ENCODE peak calls at places on chromosome 7, in five cellular contexts. U is NB4; M is NCI-H1930; G is mesenchymal stem cell; A is stimulated activated CD8-positive, alpha-beta memory T cell treated with anti-CD3 and anti-CD28 coated beads, Interleukin-12 subunit alpha, Interleukin-12 subunit beta, amount 100 ng/mL, for 4 hours. Q is an unnamed sample.

GRCh38 chr7:135877799-135878198 is 99.4 kb downstream of the MTPN start:
- DNase-seq in M (no peak), A (no peak), G (peak), U (peak), Q (no peak)

GRCh38 chr7:37942934-37943610 is 22.6 kb downstream of the EPDR1 start:
- DNase-seq in U (no peak), G (peak), M (no peak), A (no peak), Q (peak)

GRCh38 chr7:587769-588168 is 68.1 kb upstream of the PDGFA start:
- DNase-seq in G (peak), M (no peak), A (no peak), U (no peak), Q (no peak)

GRCh38 chr7:140275069-140275961 is 98.5 kb upstream of the KDM7A start:
- DNase-seq in G (peak), U (no peak), M (no peak), A (no peak), Q (no peak)

GRCh38 chr7:43362652-43363428 is 220.1 kb upstream of the STK17A start:
- DNase-seq in U (peak), G (peak), M (peak), A (no peak), Q (no peak)

GRCh38 chr7:160958-161725 is 31.2 kb upstream of the FAM20C start:
- DNase-seq in G (no peak), U (no peak), A (no peak), M (no peak), Q (no peak)

GRCh38 chr7:107788216-107788615 is 14.8 kb downstream of the SLC26A3 start:
- DNase-seq in A (no peak), G (no peak), M (no peak), U (no peak), Q (no peak)

GRCh38 chr7:153524070-153524601 is 528.1 kb upstream of the DPP6 start:
- DNase-seq in G (no peak), U (no peak), M (no peak), A (no peak), Q (peak)

GRCh38 chr7:147607151-147607800 is 983.3 kb upstream of the C7orf33 start:
- DNase-seq in U (no peak), A (no peak), M (no peak), G (no peak), Q (no peak)

GRCh38 chr7:303425-303824 is 13.5 kb downstream of the FOXL3 start:
- DNase-seq in U (no peak), A (no peak), G (no peak), M (no peak), Q (no peak)

GRCh38 chr7:18978108-18978495 is 139.3 kb downstream of the TWIST1 start:
- DNase-seq in U (no peak), G (peak), A (no peak), M (no peak), Q (no peak)

GRCh38 chr7:127437772-127438330 is 45.3 kb upstream of the ZNF800 start:
- DNase-seq in A (no peak), G (peak), U (no peak), M (no peak), Q (no peak)

GRCh38 chr7:103660455-103661371 is 214.7 kb upstream of the SLC26A5 start:
- DNase-seq in M (no peak), U (no peak), A (no peak), G (peak), Q (no peak)

GRCh38 chr7:96527133-96527827 is 182.4 kb downstream of the SEM1 start:
- DNase-seq in M (no peak), A (no peak), G (no peak), U (no peak), Q (no peak)

GRCh38 chr7:26182706-26183105 is 17.8 kb downstream of the HNRNPA2B1 start:
- DNase-seq in G (no peak), A (no peak), U (peak), M (no peak), Q (no peak)

GRCh38 chr7:151448261-151449252 is 8.6 kb upstream of the CRYGN start:
- DNase-seq in A (peak), M (no peak), U (peak), G (peak), Q (peak)

GRCh38 chr7:156177396-156178055 is 365.3 kb upstream of the SHH start:
- DNase-seq in A (no peak), U (no peak), M (no peak), G (no peak), Q (no peak)

GRCh38 chr7:69095649-69096048 is 502.6 kb upstream of the AUTS2 start:
- DNase-seq in U (no peak), A (no peak), G (no peak), M (no peak), Q (no peak)

GRCh38 chr7:47482013-47482761 is 99.7 kb downstream of the TNS3 start:
- DNase-seq in A (no peak), M (no peak), U (peak), G (peak), Q (no peak)

GRCh38 chr7:98250789-98251188 is 1.2 kb downstream of the TECPR1 start:
- DNase-seq in U (no peak), M (no peak), A (no peak), G (no peak), Q (no peak)

GRCh38 chr7:18177815-18178660 is 150.4 kb upstream of the PRPS1L1 start:
- DNase-seq in U (peak), G (peak), A (no peak), M (no peak), Q (no peak)

Q was measured in midbrain.